ENCODE peak calls at places on chromosomes 11 and 22, in eight cellular contexts. One of them, this sample, is unnamed.

GRCh38 chr11:97615541-97615940 is 1225.7 kb downstream of the JRKL start:
- DNase-seq in osteocyte: no peak
- DNase-seq in tibial nerve: no peak
- DNase-seq in GM04504: no peak
- DNase-seq in Calu3: no peak
- DNase-seq in fibroblast of the aortic adventitia: no peak
- DNase-seq in H9: no peak
- DNase-seq in bronchial epithelial cell: no peak
- DNase-seq in this sample: no peak

GRCh38 chr11:75929706-75930105 is 114.7 kb downstream of the UVRAG start:
- DNase-seq in osteocyte: no peak
- DNase-seq in tibial nerve: no peak
- DNase-seq in GM04504: no peak
- DNase-seq in bronchial epithelial cell: no peak
- DNase-seq in fibroblast of the aortic adventitia: no peak
- DNase-seq in H9: no peak
- DNase-seq in Calu3: no peak
- DNase-seq in this sample: no peak

GRCh38 chr22:24060375-24060788 is 49.3 kb downstream of the CABIN1 start:
- DNase-seq in fibroblast of the aortic adventitia: peak; percentile 91
- DNase-seq in osteocyte: no peak
- DNase-seq in GM04504: peak; percentile 86
- DNase-seq in H9: no peak
- DNase-seq in tibial nerve: peak; percentile 49
- DNase-seq in Calu3: no peak
- DNase-seq in bronchial epithelial cell: peak; percentile 75
- DNase-seq in this sample: no peak

GRCh38 chr11:65182258-65183170 is 786 bp downstream of the CAPN1 start:
- DNase-seq in H9: peak; percentile 88
- DNase-seq in tibial nerve: peak; percentile 16
- DNase-seq in GM04504: no peak
- DNase-seq in bronchial epithelial cell: peak; percentile 52
- DNase-seq in osteocyte: no peak
- DNase-seq in fibroblast of the aortic adventitia: peak; percentile 21
- DNase-seq in Calu3: peak; percentile 61
- DNase-seq in this sample: no peak

GRCh38 chr22:31987180-31987579 is 42.8 kb downstream of the YWHAH start:
- DNase-seq in H9: no peak
- DNase-seq in Calu3: no peak
- DNase-seq in osteocyte: no peak
- DNase-seq in fibroblast of the aortic adventitia: no peak
- DNase-seq in bronchial epithelial cell: no peak
- DNase-seq in tibial nerve: no peak
- DNase-seq in GM04504: no peak
- DNase-seq in this sample: no peak

GRCh38 chr22:19962909-19963806 is 21.5 kb upstream of the TXNRD2 start:
- DNase-seq in Calu3: peak; percentile 97
- DNase-seq in fibroblast of the aortic adventitia: peak; percentile 36
- DNase-seq in GM04504: no peak
- DNase-seq in osteocyte: no peak
- DNase-seq in bronchial epithelial cell: peak; percentile 90
- DNase-seq in H9: peak; percentile 92
- DNase-seq in tibial nerve: no peak
- DNase-seq in this sample: peak; percentile 50

GRCh38 chr22:48277868-48278581 is 1515.6 kb downstream of the TBC1D22A start:
- DNase-seq in Calu3: no peak
- DNase-seq in H9: no peak
- DNase-seq in osteocyte: peak; percentile 71
- DNase-seq in tibial nerve: no peak
- DNase-seq in fibroblast of the aortic adventitia: no peak
- DNase-seq in GM04504: no peak
- DNase-seq in bronchial epithelial cell: no peak
- DNase-seq in this sample: no peak

GRCh38 chr22:41908409-41909289 is 6.2 kb downstream of the SHISA8 start:
- DNase-seq in Calu3: no peak
- DNase-seq in H9: peak; percentile 74
- DNase-seq in tibial nerve: no peak
- DNase-seq in GM04504: no peak
- DNase-seq in bronchial epithelial cell: no peak
- DNase-seq in osteocyte: no peak
- DNase-seq in fibroblast of the aortic adventitia: no peak
- DNase-seq in this sample: no peak

GRCh38 chr22:39254789-39255298 is 10.1 kb upstream of the PDGFB start:
- DNase-seq in H9: no peak
- DNase-seq in osteocyte: no peak
- DNase-seq in Calu3: peak; percentile 71
- DNase-seq in bronchial epithelial cell: peak; percentile 68
- DNase-seq in GM04504: no peak
- DNase-seq in fibroblast of the aortic adventitia: peak; percentile 44
- DNase-seq in tibial nerve: no peak
- DNase-seq in this sample: no peak

GRCh38 chr22:34099278-34099677 is 179.0 kb upstream of the LARGE1 start:
- DNase-seq in fibroblast of the aortic adventitia: no peak
- DNase-seq in tibial nerve: no peak
- DNase-seq in bronchial epithelial cell: peak; percentile 35
- DNase-seq in osteocyte: no peak
- DNase-seq in GM04504: no peak
- DNase-seq in Calu3: no peak
- DNase-seq in H9: no peak
- DNase-seq in this sample: no peak

GRCh38 chr11:117717485-117718314 is 79.3 kb downstream of the DSCAML1 start:
- DNase-seq in osteocyte: no peak
- DNase-seq in tibial nerve: no peak
- DNase-seq in H9: peak; percentile 61
- DNase-seq in GM04504: no peak
- DNase-seq in bronchial epithelial cell: peak; percentile 51
- DNase-seq in Calu3: peak; percentile 59
- DNase-seq in fibroblast of the aortic adventitia: no peak
- DNase-seq in this sample: peak; percentile 78

GRCh38 chr11:12669930-12670329 is 4.3 kb upstream of the TEAD1 start:
- DNase-seq in Calu3: no peak
- DNase-seq in fibroblast of the aortic adventitia: no peak
- DNase-seq in tibial nerve: no peak
- DNase-seq in osteocyte: no peak
- DNase-seq in H9: no peak
- DNase-seq in bronchial epithelial cell: peak; percentile 80
- DNase-seq in GM04504: no peak
- DNase-seq in this sample: no peak

GRCh38 chr11:118338637-118339061 is 3.9 kb downstream of the CD3D start:
- DNase-seq in fibroblast of the aortic adventitia: no peak
- DNase-seq in osteocyte: no peak
- DNase-seq in H9: no peak
- DNase-seq in tibial nerve: no peak
- DNase-seq in Calu3: no peak
- DNase-seq in bronchial epithelial cell: peak; percentile 68
- DNase-seq in GM04504: no peak
- DNase-seq in this sample: no peak

GRCh38 chr11:88552377-88553029 is 215.0 kb upstream of the CTSC start:
- DNase-seq in osteocyte: no peak
- DNase-seq in tibial nerve: no peak
- DNase-seq in bronchial epithelial cell: peak; percentile 44
- DNase-seq in H9: peak; percentile 79
- DNase-seq in GM04504: no peak
- DNase-seq in Calu3: peak; percentile 65
- DNase-seq in fibroblast of the aortic adventitia: peak; percentile 53
- DNase-seq in this sample: peak; percentile 59

GRCh38 chr11:36453678-36454077 is 56.4 kb downstream of the TRAF6 start:
- DNase-seq in bronchial epithelial cell: peak; percentile 84
- DNase-seq in tibial nerve: no peak
- DNase-seq in osteocyte: no peak
- DNase-seq in GM04504: no peak
- DNase-seq in H9: no peak
- DNase-seq in fibroblast of the aortic adventitia: no peak
- DNase-seq in Calu3: peak; percentile 18
- DNase-seq in this sample: no peak

GRCh38 chr11:117273550-117274289 is 17.4 kb upstream of the BACE1-AS start:
- DNase-seq in GM04504: peak; percentile 35
- DNase-seq in osteocyte: peak; percentile 11
- DNase-seq in tibial nerve: no peak
- DNase-seq in H9: no peak
- DNase-seq in Calu3: no peak
- DNase-seq in bronchial epithelial cell: peak; percentile 49
- DNase-seq in fibroblast of the aortic adventitia: peak; percentile 74
- DNase-seq in this sample: no peak

This sample was measured in BE2C.